ENCODE peak calls at places on chromosomes 5 and 9, in four cellular contexts. Q is neuronal stem cell, A is mesendoderm, K is IMR-90. Y is an unnamed sample.

GRCh38 chr5:95533106-95533505 is 21.7 kb downstream of the SKIC3 start:
- DNase-seq in Q (no peak), A (peak), K (no peak), Y (peak)

GRCh38 chr5:136374003-136374402 is 8.7 kb upstream of the TRPC7 start:
- DNase-seq in Q (no peak), A (peak), K (peak), Y (no peak)

GRCh38 chr9:133600747-133601146 is 8.4 kb downstream of the FAM163B start:
- DNase-seq in Q (no peak), A (no peak), K (no peak), Y (no peak)

GRCh38 chr5:36384845-36385244 is 83.1 kb upstream of the RANBP3L start:
- DNase-seq in Q (no peak), A (no peak), K (no peak), Y (no peak)

GRCh38 chr5:58738336-58738735 is 155.5 kb downstream of the RAB3C start:
- DNase-seq in Q (no peak), A (no peak), K (no peak), Y (no peak)

GRCh38 chr5:151047814-151048425 is 27.5 kb downstream of the GPX3 start:
- DNase-seq in Q (no peak), A (peak), K (no peak), Y (no peak)

GRCh38 chr5:135642179-135642505 is 63.4 kb upstream of the CXCL14 start:
- DNase-seq in Q (no peak), A (no peak), K (no peak), Y (no peak)

GRCh38 chr5:3429962-3430361 is 165.7 kb upstream of the IRX1 start:
- DNase-seq in Q (no peak), A (no peak), K (no peak), Y (no peak)

GRCh38 chr5:82922086-82922734 is 155.0 kb downstream of the TMEM167A start:
- DNase-seq in Q (no peak), A (no peak), K (no peak), Y (no peak)

GRCh38 chr9:6552738-6553121 is 92.8 kb downstream of the GLDC start:
- DNase-seq in Q (no peak), A (no peak), K (peak), Y (no peak)

GRCh38 chr5:88674262-88675158 is 208.5 kb downstream of the MEF2C start:
- DNase-seq in Q (no peak), A (peak), K (no peak), Y (peak)

GRCh38 chr9:93814561-93814960 is 140.6 kb downstream of the BARX1 start:
- DNase-seq in Q (no peak), A (no peak), K (no peak), Y (no peak)

GRCh38 chr9:77016526-77017504 is 2.6 kb upstream of the FOXB2 start:
- DNase-seq in Q (peak), A (peak), K (no peak), Y (no peak)

GRCh38 chr9:82894961-82895902 is 167.7 kb downstream of the RASEF start:
- DNase-seq in Q (no peak), A (no peak), K (no peak), Y (no peak)

GRCh38 chr9:82893549-82893948 is 169.4 kb downstream of the RASEF start:
- DNase-seq in Q (no peak), A (no peak), K (no peak), Y (no peak)

GRCh38 chr9:82891321-82891720 is 171.6 kb downstream of the RASEF start:
- DNase-seq in Q (no peak), A (peak), K (no peak), Y (no peak)

GRCh38 chr9:82890401-82890800 is 172.5 kb downstream of the RASEF start:
- DNase-seq in Q (no peak), A (peak), K (no peak), Y (no peak)

DNA sequence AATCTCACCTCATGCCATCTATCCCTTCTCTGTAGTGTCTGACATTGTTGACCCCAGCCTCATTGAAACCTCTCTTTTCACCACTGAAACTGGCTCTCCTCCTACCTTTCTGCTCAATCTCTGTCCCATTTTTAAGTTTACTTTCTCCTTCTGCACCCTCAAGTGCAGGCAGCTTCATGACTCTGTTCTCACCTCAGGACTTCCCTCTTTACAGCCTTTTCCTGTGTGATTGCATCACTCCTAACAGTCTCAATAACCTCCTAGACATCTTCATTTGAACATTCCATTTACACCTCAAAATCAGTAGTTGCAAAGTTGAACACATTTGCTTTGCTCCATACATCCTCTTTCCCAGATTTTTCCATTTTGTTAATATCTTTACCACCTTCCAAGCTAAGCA is 172.1 kb downstream of the RASEF start:
- DNase-seq in Q (no peak), A (peak), K (no peak), Y (no peak)
- H2BK5ac ChIP-seq in Q (no peak), A (peak), K (no peak), Y (no peak)

GRCh38 chr5:79513519-79514390 is at the start of gene HOMER1:
- DNase-seq in Q (peak), A (peak), K (peak), Y (peak)
- H2BK5ac ChIP-seq in Q (peak), A (peak), K (peak), Y (peak)

GRCh38 chr5:139705191-139705590 is 57.0 kb downstream of the CXXC5 start:
- DNase-seq in Q (no peak), A (no peak), K (no peak), Y (no peak)
- H2BK5ac ChIP-seq in Q (no peak), A (no peak), K (no peak), Y (no peak)

GRCh38 chr9:14323969-14324366 is 10.0 kb upstream of the NFIB start:
- DNase-seq in Q (no peak), A (no peak), K (no peak), Y (no peak)

GRCh38 chr9:14320272-14321245 is 6.6 kb upstream of the NFIB start:
- DNase-seq in Q (no peak), A (no peak), K (peak), Y (peak)

GRCh38 chr9:14322211-14323082 is 8.5 kb upstream of the NFIB start:
- DNase-seq in Q (peak), A (peak), K (peak), Y (peak)

GRCh38 chr9:14323083-14323968 is 9.4 kb upstream of the NFIB start:
- DNase-seq in Q (no peak), A (no peak), K (no peak), Y (peak)

GRCh38 chr9:14321517-14322125 is 7.7 kb upstream of the NFIB start:
- DNase-seq in Q (no peak), A (no peak), K (no peak), Y (no peak)
- H2BK5ac ChIP-seq in Q (no peak), A (no peak), K (no peak), Y (no peak)

GRCh38 chr9:19255821-19256220 is 25.3 kb downstream of the DENND4C start:
- DNase-seq in Q (no peak), A (no peak), K (no peak), Y (no peak)

GRCh38 chr9:19252885-19253219 is 22.4 kb downstream of the DENND4C start:
- DNase-seq in Q (no peak), A (no peak), K (no peak), Y (no peak)

GRCh38 chr9:19252174-19252884 is 21.8 kb downstream of the DENND4C start:
- DNase-seq in Q (no peak), A (no peak), K (no peak), Y (no peak)

DNA sequence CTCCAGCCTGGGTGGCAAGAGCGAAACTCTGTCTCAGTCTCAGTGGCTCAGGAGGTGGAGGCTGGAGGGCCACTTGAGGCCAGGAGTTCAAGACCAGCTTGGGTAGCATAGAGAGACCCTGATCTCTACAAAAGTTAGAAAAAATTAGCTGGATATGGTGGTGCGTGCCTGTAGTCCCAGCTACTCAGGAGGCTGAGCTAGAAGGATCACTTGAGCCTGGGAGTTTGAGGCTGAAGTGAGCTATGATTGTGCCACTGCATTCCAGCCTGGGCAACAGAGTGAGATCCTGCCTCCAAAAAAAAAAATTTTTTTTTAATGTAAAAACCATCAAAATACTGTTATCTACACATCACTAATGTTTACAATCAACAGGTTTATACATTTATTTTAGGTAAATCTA is 24.6 kb downstream of the DENND4C start:
- DNase-seq in Q (no peak), A (no peak), K (no peak), Y (no peak)
- H2BK5ac ChIP-seq in Q (no peak), A (no peak), K (no peak), Y (no peak)

GRCh38 chr5:52987711-52988329 is 1.3 kb upstream of the ITGA2 start:
- DNase-seq in Q (no peak), A (peak), K (peak), Y (peak)

GRCh38 chr5:52990531-52990925 is 1.4 kb downstream of the ITGA2 start:
- DNase-seq in Q (no peak), A (no peak), K (no peak), Y (peak)

GRCh38 chr5:52988335-52989024 is 672 bp upstream of the ITGA2 start:
- DNase-seq in Q (no peak), A (no peak), K (no peak), Y (no peak)

GRCh38 chr5:52989781-52990530 is 804 bp downstream of the ITGA2 start:
- DNase-seq in Q (peak), A (peak), K (peak), Y (no peak)

DNA sequence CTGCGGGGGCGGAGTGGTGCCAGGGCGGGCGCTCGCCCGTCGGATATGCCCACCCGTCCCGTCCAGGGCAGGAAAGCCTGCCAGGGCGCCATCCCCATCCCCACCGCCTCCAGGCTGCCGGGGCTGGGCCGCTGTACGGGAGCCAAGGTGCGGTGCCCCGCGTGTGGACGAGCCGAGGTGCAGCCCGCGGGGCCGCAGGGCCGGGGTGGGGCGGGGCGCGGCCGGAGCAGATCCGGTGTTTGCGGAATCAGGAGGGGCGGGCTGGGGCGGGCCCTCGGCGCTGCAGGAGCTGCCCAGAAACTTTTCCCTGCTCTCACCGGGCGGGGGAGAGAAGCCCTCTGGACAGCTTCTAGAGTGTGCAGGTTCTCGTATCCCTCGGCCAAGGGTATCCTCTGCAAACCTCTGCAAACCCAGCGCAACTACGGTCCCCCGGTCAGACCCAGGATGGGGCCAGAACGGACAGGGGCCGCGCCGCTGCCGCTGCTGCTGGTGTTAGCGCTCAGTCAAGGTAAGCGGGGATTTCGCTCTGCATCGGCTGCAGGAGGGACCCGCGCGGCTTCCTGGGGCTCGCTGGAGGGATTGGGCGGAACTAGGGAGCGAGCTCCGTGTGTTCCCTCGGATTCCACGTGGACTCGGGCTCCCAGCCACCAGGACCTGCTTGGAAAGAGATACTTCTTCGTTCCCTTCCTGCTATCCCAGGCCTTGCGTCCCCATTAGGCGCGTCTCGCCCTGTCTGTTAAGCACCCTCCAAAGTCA is at the start of gene ITGA2:
- DNase-seq in Q (peak), A (peak), K (peak), Y (peak)
- H2BK5ac ChIP-seq in Q (peak), A (no peak), K (peak), Y (peak)

DNA sequence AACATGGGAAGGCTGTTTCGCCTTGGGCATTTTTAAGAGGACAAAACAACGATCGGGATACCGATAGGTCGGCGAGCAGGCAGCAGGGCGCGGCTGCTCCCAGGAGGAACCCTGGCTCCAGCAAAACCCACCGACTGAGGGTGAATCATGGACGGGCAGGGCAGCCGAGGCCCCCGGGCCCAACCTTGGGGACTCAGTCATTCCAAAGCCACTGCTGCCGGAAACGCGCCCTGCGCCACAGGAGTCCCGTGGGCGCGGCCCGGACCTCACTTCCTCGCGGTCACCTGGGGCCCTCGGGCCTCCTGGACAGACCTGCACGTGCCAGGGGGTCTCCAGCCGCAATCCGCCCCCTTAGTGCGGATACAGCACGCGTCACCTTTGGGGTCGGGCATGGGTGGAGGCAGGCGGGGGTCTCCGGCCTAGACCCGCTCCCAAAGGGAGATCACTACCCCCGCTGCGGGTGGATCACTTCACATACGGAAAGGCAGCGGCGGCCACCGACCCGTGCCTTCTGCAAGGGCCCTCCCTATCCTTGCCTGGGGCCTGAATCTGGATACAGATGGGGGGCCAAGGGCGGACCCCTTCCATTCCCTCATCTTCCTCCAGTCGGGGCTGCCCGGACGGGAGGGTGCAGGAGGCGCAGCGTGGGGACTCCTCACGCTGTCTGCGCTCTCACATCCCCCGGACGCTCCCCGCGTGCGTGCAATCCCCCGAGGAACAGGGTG is 728 bp downstream of the TXN start:
- DNase-seq in Q (no peak), A (peak), K (peak), Y (peak)
- H2BK5ac ChIP-seq in Q (peak), A (no peak), K (peak), Y (peak)

Y was measured in trophoblast cell.